ENCODE peak calls at places on chromosomes 1 and 21, in eight cellular contexts. One of them, this sample, is unnamed.

GRCh38 chr1:26516987-26517765 is 12.4 kb upstream of the RPS6KA1 start:
- DNase-seq in stimulated activated CD4-positive, alpha-beta T cell treated with anti-CD3 and anti-CD28 coated beads, Interleukin-2, amount 100 ng/mL, for 48 hours: no peak
- DNase-seq in A673: no peak
- DNase-seq in HEK293T: no peak
- DNase-seq in AG20443: no peak
- DNase-seq in left kidney: no peak
- DNase-seq in SJSA1: no peak
- DNase-seq in activated T-helper 2 cell treated with anti-CD3 and anti-CD28 coated beads, Interferon-gamma antibody, Interleukin-2, Interleukin-4, amounts not matched to agents 10 μg/mL and 5 μg/mL and 100 μg/mL, durations not matched to agents 14 hours and 24 hours and 36 hours: no peak
- DNase-seq in this sample: no peak

GRCh38 chr21:40016667-40017066 is 149.4 kb downstream of the PCP4 start:
- DNase-seq in HEK293T: no peak
- DNase-seq in left kidney: no peak
- DNase-seq in activated T-helper 2 cell treated with anti-CD3 and anti-CD28 coated beads, Interferon-gamma antibody, Interleukin-2, Interleukin-4, amounts not matched to agents 10 μg/mL and 5 μg/mL and 100 μg/mL, durations not matched to agents 14 hours and 24 hours and 36 hours: no peak
- DNase-seq in stimulated activated CD4-positive, alpha-beta T cell treated with anti-CD3 and anti-CD28 coated beads, Interleukin-2, amount 100 ng/mL, for 48 hours: no peak
- DNase-seq in AG20443: no peak
- DNase-seq in SJSA1: peak
- DNase-seq in A673: no peak
- DNase-seq in this sample: no peak

GRCh38 chr1:228211871-228212414 is 4.1 kb downstream of the OBSCN start:
- DNase-seq in left kidney: no peak
- DNase-seq in A673: no peak
- DNase-seq in SJSA1: no peak
- DNase-seq in AG20443: no peak
- DNase-seq in HEK293T: no peak
- DNase-seq in activated T-helper 2 cell treated with anti-CD3 and anti-CD28 coated beads, Interferon-gamma antibody, Interleukin-2, Interleukin-4, amounts not matched to agents 10 μg/mL and 5 μg/mL and 100 μg/mL, durations not matched to agents 14 hours and 24 hours and 36 hours: no peak
- DNase-seq in stimulated activated CD4-positive, alpha-beta T cell treated with anti-CD3 and anti-CD28 coated beads, Interleukin-2, amount 100 ng/mL, for 48 hours: no peak
- DNase-seq in this sample: no peak

GRCh38 chr1:24385160-24385939 is 28.2 kb downstream of the STPG1 start:
- DNase-seq in stimulated activated CD4-positive, alpha-beta T cell treated with anti-CD3 and anti-CD28 coated beads, Interleukin-2, amount 100 ng/mL, for 48 hours: no peak
- DNase-seq in AG20443: peak
- DNase-seq in SJSA1: peak
- DNase-seq in A673: peak
- DNase-seq in left kidney: no peak
- DNase-seq in HEK293T: peak
- DNase-seq in activated T-helper 2 cell treated with anti-CD3 and anti-CD28 coated beads, Interferon-gamma antibody, Interleukin-2, Interleukin-4, amounts not matched to agents 10 μg/mL and 5 μg/mL and 100 μg/mL, durations not matched to agents 14 hours and 24 hours and 36 hours: no peak
- DNase-seq in this sample: peak

GRCh38 chr1:9629445-9630201 is 21.9 kb upstream of the PIK3CD start:
- DNase-seq in SJSA1: no peak
- DNase-seq in activated T-helper 2 cell treated with anti-CD3 and anti-CD28 coated beads, Interferon-gamma antibody, Interleukin-2, Interleukin-4, amounts not matched to agents 10 μg/mL and 5 μg/mL and 100 μg/mL, durations not matched to agents 14 hours and 24 hours and 36 hours: peak
- DNase-seq in left kidney: no peak
- DNase-seq in HEK293T: no peak
- DNase-seq in AG20443: no peak
- DNase-seq in A673: no peak
- DNase-seq in stimulated activated CD4-positive, alpha-beta T cell treated with anti-CD3 and anti-CD28 coated beads, Interleukin-2, amount 100 ng/mL, for 48 hours: peak
- DNase-seq in this sample: peak

GRCh38 chr1:203428981-203429599 is 46.5 kb upstream of the PRELP start:
- DNase-seq in AG20443: no peak
- DNase-seq in A673: no peak
- DNase-seq in SJSA1: no peak
- DNase-seq in activated T-helper 2 cell treated with anti-CD3 and anti-CD28 coated beads, Interferon-gamma antibody, Interleukin-2, Interleukin-4, amounts not matched to agents 10 μg/mL and 5 μg/mL and 100 μg/mL, durations not matched to agents 14 hours and 24 hours and 36 hours: no peak
- DNase-seq in left kidney: peak
- DNase-seq in HEK293T: no peak
- DNase-seq in stimulated activated CD4-positive, alpha-beta T cell treated with anti-CD3 and anti-CD28 coated beads, Interleukin-2, amount 100 ng/mL, for 48 hours: no peak
- DNase-seq in this sample: no peak

GRCh38 chr1:239997515-239998311 is 94.0 kb upstream of the FMN2 start:
- DNase-seq in left kidney: peak
- DNase-seq in A673: no peak
- DNase-seq in AG20443: peak
- DNase-seq in activated T-helper 2 cell treated with anti-CD3 and anti-CD28 coated beads, Interferon-gamma antibody, Interleukin-2, Interleukin-4, amounts not matched to agents 10 μg/mL and 5 μg/mL and 100 μg/mL, durations not matched to agents 14 hours and 24 hours and 36 hours: no peak
- DNase-seq in stimulated activated CD4-positive, alpha-beta T cell treated with anti-CD3 and anti-CD28 coated beads, Interleukin-2, amount 100 ng/mL, for 48 hours: no peak
- DNase-seq in SJSA1: no peak
- DNase-seq in HEK293T: peak
- DNase-seq in this sample: peak

GRCh38 chr1:18922319-18922726 is 20.0 kb upstream of the ALDH4A1 start:
- DNase-seq in A673: peak
- DNase-seq in activated T-helper 2 cell treated with anti-CD3 and anti-CD28 coated beads, Interferon-gamma antibody, Interleukin-2, Interleukin-4, amounts not matched to agents 10 μg/mL and 5 μg/mL and 100 μg/mL, durations not matched to agents 14 hours and 24 hours and 36 hours: no peak
- DNase-seq in SJSA1: peak
- DNase-seq in HEK293T: peak
- DNase-seq in left kidney: peak
- DNase-seq in stimulated activated CD4-positive, alpha-beta T cell treated with anti-CD3 and anti-CD28 coated beads, Interleukin-2, amount 100 ng/mL, for 48 hours: no peak
- DNase-seq in AG20443: peak
- DNase-seq in this sample: no peak

GRCh38 chr1:228157381-228158126 is 7.8 kb downstream of the GJC2 start:
- DNase-seq in AG20443: no peak
- DNase-seq in activated T-helper 2 cell treated with anti-CD3 and anti-CD28 coated beads, Interferon-gamma antibody, Interleukin-2, Interleukin-4, amounts not matched to agents 10 μg/mL and 5 μg/mL and 100 μg/mL, durations not matched to agents 14 hours and 24 hours and 36 hours: no peak
- DNase-seq in left kidney: no peak
- DNase-seq in SJSA1: no peak
- DNase-seq in A673: no peak
- DNase-seq in HEK293T: no peak
- DNase-seq in stimulated activated CD4-positive, alpha-beta T cell treated with anti-CD3 and anti-CD28 coated beads, Interleukin-2, amount 100 ng/mL, for 48 hours: no peak
- DNase-seq in this sample: no peak

GRCh38 chr21:24436236-24436635 is 1171.0 kb downstream of the MRPL39 start:
- DNase-seq in AG20443: no peak
- DNase-seq in A673: no peak
- DNase-seq in left kidney: no peak
- DNase-seq in SJSA1: no peak
- DNase-seq in stimulated activated CD4-positive, alpha-beta T cell treated with anti-CD3 and anti-CD28 coated beads, Interleukin-2, amount 100 ng/mL, for 48 hours: no peak
- DNase-seq in activated T-helper 2 cell treated with anti-CD3 and anti-CD28 coated beads, Interferon-gamma antibody, Interleukin-2, Interleukin-4, amounts not matched to agents 10 μg/mL and 5 μg/mL and 100 μg/mL, durations not matched to agents 14 hours and 24 hours and 36 hours: no peak
- DNase-seq in HEK293T: no peak
- DNase-seq in this sample: no peak

GRCh38 chr1:8197493-8198282 is 120.2 kb upstream of the SLC45A1 start:
- DNase-seq in HEK293T: no peak
- DNase-seq in AG20443: peak
- DNase-seq in A673: peak
- DNase-seq in stimulated activated CD4-positive, alpha-beta T cell treated with anti-CD3 and anti-CD28 coated beads, Interleukin-2, amount 100 ng/mL, for 48 hours: no peak
- DNase-seq in SJSA1: peak
- DNase-seq in left kidney: no peak
- DNase-seq in activated T-helper 2 cell treated with anti-CD3 and anti-CD28 coated beads, Interferon-gamma antibody, Interleukin-2, Interleukin-4, amounts not matched to agents 10 μg/mL and 5 μg/mL and 100 μg/mL, durations not matched to agents 14 hours and 24 hours and 36 hours: no peak
- DNase-seq in this sample: peak

GRCh38 chr1:15836772-15837669 is 10.5 kb upstream of the SPEN start:
- DNase-seq in left kidney: peak
- DNase-seq in A673: no peak
- DNase-seq in AG20443: no peak
- DNase-seq in activated T-helper 2 cell treated with anti-CD3 and anti-CD28 coated beads, Interferon-gamma antibody, Interleukin-2, Interleukin-4, amounts not matched to agents 10 μg/mL and 5 μg/mL and 100 μg/mL, durations not matched to agents 14 hours and 24 hours and 36 hours: peak
- DNase-seq in stimulated activated CD4-positive, alpha-beta T cell treated with anti-CD3 and anti-CD28 coated beads, Interleukin-2, amount 100 ng/mL, for 48 hours: peak
- DNase-seq in HEK293T: no peak
- DNase-seq in SJSA1: no peak
- DNase-seq in this sample: no peak

GRCh38 chr1:22654692-22655091 is 1.7 kb downstream of the C1QB start:
- DNase-seq in SJSA1: no peak
- DNase-seq in A673: no peak
- DNase-seq in HEK293T: no peak
- DNase-seq in AG20443: no peak
- DNase-seq in left kidney: no peak
- DNase-seq in stimulated activated CD4-positive, alpha-beta T cell treated with anti-CD3 and anti-CD28 coated beads, Interleukin-2, amount 100 ng/mL, for 48 hours: no peak
- DNase-seq in activated T-helper 2 cell treated with anti-CD3 and anti-CD28 coated beads, Interferon-gamma antibody, Interleukin-2, Interleukin-4, amounts not matched to agents 10 μg/mL and 5 μg/mL and 100 μg/mL, durations not matched to agents 14 hours and 24 hours and 36 hours: no peak
- DNase-seq in this sample: no peak

GRCh38 chr1:116508984-116509980 is 61.5 kb downstream of the CD58 start:
- DNase-seq in left kidney: no peak
- DNase-seq in A673: no peak
- DNase-seq in AG20443: peak
- DNase-seq in HEK293T: no peak
- DNase-seq in activated T-helper 2 cell treated with anti-CD3 and anti-CD28 coated beads, Interferon-gamma antibody, Interleukin-2, Interleukin-4, amounts not matched to agents 10 μg/mL and 5 μg/mL and 100 μg/mL, durations not matched to agents 14 hours and 24 hours and 36 hours: no peak
- DNase-seq in stimulated activated CD4-positive, alpha-beta T cell treated with anti-CD3 and anti-CD28 coated beads, Interleukin-2, amount 100 ng/mL, for 48 hours: no peak
- DNase-seq in SJSA1: peak
- DNase-seq in this sample: peak

GRCh38 chr21:28283652-28284490 is 708.8 kb downstream of the LTN1 start:
- DNase-seq in A673: no peak
- DNase-seq in left kidney: peak
- DNase-seq in activated T-helper 2 cell treated with anti-CD3 and anti-CD28 coated beads, Interferon-gamma antibody, Interleukin-2, Interleukin-4, amounts not matched to agents 10 μg/mL and 5 μg/mL and 100 μg/mL, durations not matched to agents 14 hours and 24 hours and 36 hours: no peak
- DNase-seq in AG20443: peak
- DNase-seq in stimulated activated CD4-positive, alpha-beta T cell treated with anti-CD3 and anti-CD28 coated beads, Interleukin-2, amount 100 ng/mL, for 48 hours: no peak
- DNase-seq in HEK293T: no peak
- DNase-seq in SJSA1: no peak
- DNase-seq in this sample: no peak

GRCh38 chr1:207316141-207316540 is 5.3 kb upstream of the CD55 start:
- DNase-seq in A673: no peak
- DNase-seq in AG20443: no peak
- DNase-seq in stimulated activated CD4-positive, alpha-beta T cell treated with anti-CD3 and anti-CD28 coated beads, Interleukin-2, amount 100 ng/mL, for 48 hours: no peak
- DNase-seq in SJSA1: no peak
- DNase-seq in activated T-helper 2 cell treated with anti-CD3 and anti-CD28 coated beads, Interferon-gamma antibody, Interleukin-2, Interleukin-4, amounts not matched to agents 10 μg/mL and 5 μg/mL and 100 μg/mL, durations not matched to agents 14 hours and 24 hours and 36 hours: no peak
- DNase-seq in HEK293T: no peak
- DNase-seq in left kidney: peak
- DNase-seq in this sample: no peak

GRCh38 chr1:47160716-47161115 is 23.5 kb downstream of the CYP4A22 start:
- DNase-seq in A673: no peak
- DNase-seq in activated T-helper 2 cell treated with anti-CD3 and anti-CD28 coated beads, Interferon-gamma antibody, Interleukin-2, Interleukin-4, amounts not matched to agents 10 μg/mL and 5 μg/mL and 100 μg/mL, durations not matched to agents 14 hours and 24 hours and 36 hours: no peak
- DNase-seq in stimulated activated CD4-positive, alpha-beta T cell treated with anti-CD3 and anti-CD28 coated beads, Interleukin-2, amount 100 ng/mL, for 48 hours: no peak
- DNase-seq in HEK293T: no peak
- DNase-seq in left kidney: no peak
- DNase-seq in SJSA1: no peak
- DNase-seq in AG20443: no peak
- DNase-seq in this sample: no peak

GRCh38 chr1:27350673-27351540 is 9.1 kb downstream of the SYTL1 start:
- DNase-seq in A673: no peak
- DNase-seq in activated T-helper 2 cell treated with anti-CD3 and anti-CD28 coated beads, Interferon-gamma antibody, Interleukin-2, Interleukin-4, amounts not matched to agents 10 μg/mL and 5 μg/mL and 100 μg/mL, durations not matched to agents 14 hours and 24 hours and 36 hours: no peak
- DNase-seq in SJSA1: no peak
- DNase-seq in stimulated activated CD4-positive, alpha-beta T cell treated with anti-CD3 and anti-CD28 coated beads, Interleukin-2, amount 100 ng/mL, for 48 hours: no peak
- DNase-seq in HEK293T: no peak
- DNase-seq in AG20443: peak
- DNase-seq in left kidney: peak
- DNase-seq in this sample: no peak

GRCh38 chr1:223401873-223402789 is 8.9 kb downstream of the CCDC185 start:
- DNase-seq in A673: peak
- DNase-seq in stimulated activated CD4-positive, alpha-beta T cell treated with anti-CD3 and anti-CD28 coated beads, Interleukin-2, amount 100 ng/mL, for 48 hours: no peak
- DNase-seq in left kidney: no peak
- DNase-seq in HEK293T: no peak
- DNase-seq in activated T-helper 2 cell treated with anti-CD3 and anti-CD28 coated beads, Interferon-gamma antibody, Interleukin-2, Interleukin-4, amounts not matched to agents 10 μg/mL and 5 μg/mL and 100 μg/mL, durations not matched to agents 14 hours and 24 hours and 36 hours: no peak
- DNase-seq in AG20443: peak
- DNase-seq in SJSA1: no peak
- DNase-seq in this sample: no peak

GRCh38 chr1:98702976-98703375 is 41.5 kb downstream of the SNX7 start:
- DNase-seq in left kidney: no peak
- DNase-seq in SJSA1: no peak
- DNase-seq in stimulated activated CD4-positive, alpha-beta T cell treated with anti-CD3 and anti-CD28 coated beads, Interleukin-2, amount 100 ng/mL, for 48 hours: no peak
- DNase-seq in A673: no peak
- DNase-seq in AG20443: peak
- DNase-seq in HEK293T: no peak
- DNase-seq in activated T-helper 2 cell treated with anti-CD3 and anti-CD28 coated beads, Interferon-gamma antibody, Interleukin-2, Interleukin-4, amounts not matched to agents 10 μg/mL and 5 μg/mL and 100 μg/mL, durations not matched to agents 14 hours and 24 hours and 36 hours: no peak
- DNase-seq in this sample: no peak

GRCh38 chr1:153652795-153653507 is 5.6 kb upstream of the SNAPIN start:
- DNase-seq in AG20443: peak
- DNase-seq in left kidney: no peak
- DNase-seq in activated T-helper 2 cell treated with anti-CD3 and anti-CD28 coated beads, Interferon-gamma antibody, Interleukin-2, Interleukin-4, amounts not matched to agents 10 μg/mL and 5 μg/mL and 100 μg/mL, durations not matched to agents 14 hours and 24 hours and 36 hours: no peak
- DNase-seq in HEK293T: no peak
- DNase-seq in A673: no peak
- DNase-seq in stimulated activated CD4-positive, alpha-beta T cell treated with anti-CD3 and anti-CD28 coated beads, Interleukin-2, amount 100 ng/mL, for 48 hours: no peak
- DNase-seq in SJSA1: no peak
- DNase-seq in this sample: no peak

GRCh38 chr1:17881761-17882160 is 126.6 kb downstream of the ACTL8 start:
- DNase-seq in AG20443: no peak
- DNase-seq in HEK293T: no peak
- DNase-seq in activated T-helper 2 cell treated with anti-CD3 and anti-CD28 coated beads, Interferon-gamma antibody, Interleukin-2, Interleukin-4, amounts not matched to agents 10 μg/mL and 5 μg/mL and 100 μg/mL, durations not matched to agents 14 hours and 24 hours and 36 hours: no peak
- DNase-seq in stimulated activated CD4-positive, alpha-beta T cell treated with anti-CD3 and anti-CD28 coated beads, Interleukin-2, amount 100 ng/mL, for 48 hours: no peak
- DNase-seq in left kidney: peak
- DNase-seq in SJSA1: no peak
- DNase-seq in A673: no peak
- DNase-seq in this sample: no peak

GRCh38 chr1:231986631-231987291 is 360.2 kb downstream of the DISC1 start:
- DNase-seq in activated T-helper 2 cell treated with anti-CD3 and anti-CD28 coated beads, Interferon-gamma antibody, Interleukin-2, Interleukin-4, amounts not matched to agents 10 μg/mL and 5 μg/mL and 100 μg/mL, durations not matched to agents 14 hours and 24 hours and 36 hours: no peak
- DNase-seq in left kidney: no peak
- DNase-seq in SJSA1: no peak
- DNase-seq in AG20443: no peak
- DNase-seq in A673: no peak
- DNase-seq in stimulated activated CD4-positive, alpha-beta T cell treated with anti-CD3 and anti-CD28 coated beads, Interleukin-2, amount 100 ng/mL, for 48 hours: no peak
- DNase-seq in HEK293T: no peak
- DNase-seq in this sample: no peak

GRCh38 chr1:162279099-162279498 is 97.6 kb downstream of the SPATA46 start:
- DNase-seq in A673: no peak
- DNase-seq in activated T-helper 2 cell treated with anti-CD3 and anti-CD28 coated beads, Interferon-gamma antibody, Interleukin-2, Interleukin-4, amounts not matched to agents 10 μg/mL and 5 μg/mL and 100 μg/mL, durations not matched to agents 14 hours and 24 hours and 36 hours: no peak
- DNase-seq in SJSA1: no peak
- DNase-seq in AG20443: no peak
- DNase-seq in left kidney: peak
- DNase-seq in HEK293T: no peak
- DNase-seq in stimulated activated CD4-positive, alpha-beta T cell treated with anti-CD3 and anti-CD28 coated beads, Interleukin-2, amount 100 ng/mL, for 48 hours: no peak
- DNase-seq in this sample: no peak

GRCh38 chr21:45064091-45064490 is 10.3 kb upstream of the ADARB1 start:
- DNase-seq in left kidney: no peak
- DNase-seq in SJSA1: no peak
- DNase-seq in stimulated activated CD4-positive, alpha-beta T cell treated with anti-CD3 and anti-CD28 coated beads, Interleukin-2, amount 100 ng/mL, for 48 hours: no peak
- DNase-seq in AG20443: no peak
- DNase-seq in HEK293T: no peak
- DNase-seq in activated T-helper 2 cell treated with anti-CD3 and anti-CD28 coated beads, Interferon-gamma antibody, Interleukin-2, Interleukin-4, amounts not matched to agents 10 μg/mL and 5 μg/mL and 100 μg/mL, durations not matched to agents 14 hours and 24 hours and 36 hours: no peak
- DNase-seq in A673: no peak
- DNase-seq in this sample: no peak

GRCh38 chr1:96715482-96715881 is 6.1 kb upstream of the PTBP2 start:
- DNase-seq in AG20443: no peak
- DNase-seq in SJSA1: no peak
- DNase-seq in activated T-helper 2 cell treated with anti-CD3 and anti-CD28 coated beads, Interferon-gamma antibody, Interleukin-2, Interleukin-4, amounts not matched to agents 10 μg/mL and 5 μg/mL and 100 μg/mL, durations not matched to agents 14 hours and 24 hours and 36 hours: no peak
- DNase-seq in HEK293T: no peak
- DNase-seq in left kidney: no peak
- DNase-seq in A673: no peak
- DNase-seq in stimulated activated CD4-positive, alpha-beta T cell treated with anti-CD3 and anti-CD28 coated beads, Interleukin-2, amount 100 ng/mL, for 48 hours: no peak
- DNase-seq in this sample: no peak

GRCh38 chr1:243718893-243719292 is 131.2 kb downstream of the AKT3 start:
- DNase-seq in left kidney: no peak
- DNase-seq in activated T-helper 2 cell treated with anti-CD3 and anti-CD28 coated beads, Interferon-gamma antibody, Interleukin-2, Interleukin-4, amounts not matched to agents 10 μg/mL and 5 μg/mL and 100 μg/mL, durations not matched to agents 14 hours and 24 hours and 36 hours: no peak
- DNase-seq in SJSA1: no peak
- DNase-seq in A673: peak
- DNase-seq in AG20443: peak
- DNase-seq in HEK293T: no peak
- DNase-seq in stimulated activated CD4-positive, alpha-beta T cell treated with anti-CD3 and anti-CD28 coated beads, Interleukin-2, amount 100 ng/mL, for 48 hours: no peak
- DNase-seq in this sample: no peak

GRCh38 chr1:9717193-9718005 is 65.9 kb downstream of the PIK3CD start:
- DNase-seq in left kidney: peak
- DNase-seq in activated T-helper 2 cell treated with anti-CD3 and anti-CD28 coated beads, Interferon-gamma antibody, Interleukin-2, Interleukin-4, amounts not matched to agents 10 μg/mL and 5 μg/mL and 100 μg/mL, durations not matched to agents 14 hours and 24 hours and 36 hours: peak
- DNase-seq in A673: no peak
- DNase-seq in AG20443: no peak
- DNase-seq in SJSA1: no peak
- DNase-seq in HEK293T: no peak
- DNase-seq in stimulated activated CD4-positive, alpha-beta T cell treated with anti-CD3 and anti-CD28 coated beads, Interleukin-2, amount 100 ng/mL, for 48 hours: peak
- DNase-seq in this sample: peak